ENCODE peak calls at places on chromosome 15, in five cellular contexts. P is ascending aorta; A is activated CD4-positive, CD25-positive, alpha-beta regulatory T cell treated with anti-CD3 and anti-CD28 coated beads, Interleukin-2, amount 50 U/mL, for 16 hours; W is amniotic epithelial cell; H is activated T-helper 1 cell treated with anti-CD3 and anti-CD28 coated beads, Interleukin-12 subunit alpha, Interleukin-12 subunit beta, Interleukin-2, Interleukin-4 antibody, amounts not matched to agents 30 ng/mL and 10 ng/mL and 1 ng/mL, durations not matched to agents 14 hours and 24 hours and 36 hours. N is an unnamed sample.

GRCh38 chr15:98131924-98132323 is 171.4 kb downstream of the ARRDC4 start:
- DNase-seq in H (no peak), W (no peak), P (no peak), A (no peak), N (no peak)

GRCh38 chr15:85380860-85381535 is 595 bp downstream of the AKAP13 start:
- DNase-seq in P (peak), H (peak), A (peak), W (no peak), N (no peak)

GRCh38 chr15:36449662-36450145 is 129.7 kb upstream of the CDIN1 start:
- DNase-seq in A (no peak), H (no peak), W (no peak), P (no peak), N (no peak)

GRCh38 chr15:72599855-72600464 is 54.5 kb upstream of the GOLGA6B start:
- DNase-seq in A (no peak), W (peak), P (no peak), H (no peak), N (no peak)

GRCh38 chr15:34847598-34847997 is 52.2 kb upstream of the ACTC1 start:
- DNase-seq in W (peak), P (no peak), A (no peak), H (no peak), N (no peak)

GRCh38 chr15:67945951-67946700 is 106.3 kb upstream of the RNU6-1 start:
- DNase-seq in H (no peak), A (no peak), P (no peak), W (peak), N (no peak)

GRCh38 chr15:38860682-38861081 is 296.1 kb upstream of the RASGRP1 start:
- DNase-seq in P (no peak), H (no peak), A (no peak), W (no peak), N (no peak)

GRCh38 chr15:63933522-63933921 is 99.8 kb upstream of the HERC1 start:
- DNase-seq in P (peak), A (no peak), W (peak), H (no peak), N (no peak)

GRCh38 chr15:52407374-52407773 is 111.8 kb upstream of the MYO5C start:
- DNase-seq in A (no peak), W (no peak), H (no peak), P (no peak), N (no peak)

GRCh38 chr15:80850941-80851451 is 71.8 kb downstream of the CEMIP start:
- DNase-seq in A (no peak), W (no peak), P (no peak), H (no peak), N (no peak)

GRCh38 chr15:97200161-97200560 is 760.3 kb upstream of the ARRDC4 start:
- DNase-seq in A (no peak), P (no peak), W (no peak), H (no peak), N (no peak)

GRCh38 chr15:90868261-90868689 is at the start of gene FURIN:
- DNase-seq in W (no peak), A (no peak), H (no peak), P (no peak), N (no peak)

GRCh38 chr15:80309769-80310384 is 57.9 kb upstream of the CTXND1 start:
- DNase-seq in W (peak), A (no peak), P (no peak), H (no peak), N (no peak)

GRCh38 chr15:74123685-74124084 is 6.7 kb upstream of the ISLR2 start:
- DNase-seq in P (no peak), A (no peak), H (no peak), W (no peak), N (no peak)

N was measured in thoracic aorta.